ENCODE peak calls at places on chromosomes 4 and X, in five cellular contexts. S is K562, F is GM12892, W is GM12878, G is HepG2. M is an unnamed sample.

GRCh38 chr4:81580346-81581013 is 108.8 kb upstream of the RASGEF1B start:
- DNase-seq in S (no peak), F (no peak), W (no peak), G (no peak), M (no peak)

GRCh38 chr4:108694423-108694822 is 44.0 kb downstream of the OSTC start:
- DNase-seq in S (no peak), F (no peak), W (no peak), G (no peak), M (no peak)

GRCh38 chrX:68196939-68197791 is 236.1 kb downstream of the OPHN1 start:
- DNase-seq in S (peak; percentile 53), F (peak; percentile 13), W (no peak), G (peak; percentile 31), M (no peak)

GRCh38 chr4:66489783-66490452 is 819.6 kb upstream of the EPHA5 start:
- DNase-seq in S (no peak), F (no peak), W (no peak), G (no peak), M (no peak)

GRCh38 chr4:151195801-151196200 is 81.2 kb upstream of the PRSS48 start:
- DNase-seq in S (no peak), F (no peak), W (no peak), G (no peak), M (no peak)

GRCh38 chrX:41522071-41522470 is 74.9 kb downstream of the NYX start:
- DNase-seq in S (no peak), F (no peak), W (no peak), G (no peak), M (no peak)

GRCh38 chrX:119247702-119248101 is 11.6 kb downstream of the PGRMC1 start:
- DNase-seq in S (no peak), F (no peak), W (no peak), G (no peak), M (no peak)

GRCh38 chrX:74911494-74911893 is 13.8 kb downstream of the NEXMIF start:
- DNase-seq in S (no peak), F (no peak), W (no peak), G (no peak), M (no peak)

GRCh38 chrX:135505356-135505755 is 15.1 kb upstream of the INTS6L start:
- DNase-seq in S (no peak), F (no peak), W (no peak), G (no peak), M (no peak)

GRCh38 chrX:24148118-24148517 is 1.4 kb upstream of the ZFX start:
- DNase-seq in S (no peak), F (no peak), W (no peak), G (no peak), M (no peak)

GRCh38 chr4:76579596-76580375 is 144.8 kb downstream of the SHROOM3 start:
- DNase-seq in S (no peak), F (no peak), W (no peak), G (no peak), M (no peak)

GRCh38 chr4:157265281-157265680 is 44.8 kb downstream of the GRIA2 start:
- DNase-seq in S (no peak), F (no peak), W (no peak), G (no peak), M (no peak)

GRCh38 chr4:1976416-1977352 is 32.1 kb downstream of the NELFA start:
- DNase-seq in S (no peak), F (no peak), W (no peak), G (no peak), M (no peak)

GRCh38 chrX:43969504-43970501 is 3.4 kb downstream of the NDP start:
- DNase-seq in S (no peak), F (no peak), W (no peak), G (no peak), M (no peak)

GRCh38 chrX:38192007-38192625 is 28.6 kb downstream of the SRPX start:
- DNase-seq in S (peak; percentile 9), F (no peak), W (no peak), G (no peak), M (no peak)

GRCh38 chr4:147015531-147015930 is 69.9 kb upstream of the TTC29 start:
- DNase-seq in S (no peak), F (no peak), W (no peak), G (no peak), M (no peak)

DNA sequence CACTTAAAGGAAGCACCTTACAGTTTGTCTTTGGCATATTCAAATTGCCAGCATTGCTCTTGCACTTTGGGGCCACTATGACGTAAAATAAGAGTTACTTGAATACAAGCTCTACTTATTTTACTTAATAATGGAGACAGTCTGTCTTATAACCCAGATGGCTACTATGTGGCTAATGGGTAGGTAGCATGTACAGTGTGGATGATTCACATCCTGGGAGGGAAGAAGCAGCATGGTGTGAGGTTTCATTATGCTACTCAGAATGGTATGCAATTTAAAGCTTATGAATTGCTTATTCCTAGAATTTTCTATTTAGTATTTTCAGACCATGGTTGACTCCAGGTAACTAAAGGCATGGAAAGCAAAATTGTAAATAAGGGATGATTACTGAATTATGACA is 761.8 kb upstream of the ATOH1 start:
- DNase-seq in S (no peak), F (no peak), W (no peak), G (no peak), M (no peak)
- TF ChIP-seq POLR2A in S (no peak), F (no peak), W (no peak), G (no peak), M (no peak)

GRCh38 chrX:150085881-150086280 is 147.6 kb upstream of the EOLA2 start:
- DNase-seq in S (no peak), F (no peak), W (no peak), G (no peak), M (no peak)
- TF ChIP-seq TAF1 in S (no peak), F (no peak), W (no peak), G (no peak), M (no peak)

GRCh38 chr4:6909113-6909969 is at the start of gene TBC1D14:
- DNase-seq in S (peak; percentile 95), F (peak; percentile 93), W (no peak), G (peak; percentile 74), M (peak; percentile 95)
- TF ChIP-seq POLR2A in S (peak; percentile 78), F (peak; percentile 71), W (peak; percentile 82), G (no peak), M (no peak)

DNA sequence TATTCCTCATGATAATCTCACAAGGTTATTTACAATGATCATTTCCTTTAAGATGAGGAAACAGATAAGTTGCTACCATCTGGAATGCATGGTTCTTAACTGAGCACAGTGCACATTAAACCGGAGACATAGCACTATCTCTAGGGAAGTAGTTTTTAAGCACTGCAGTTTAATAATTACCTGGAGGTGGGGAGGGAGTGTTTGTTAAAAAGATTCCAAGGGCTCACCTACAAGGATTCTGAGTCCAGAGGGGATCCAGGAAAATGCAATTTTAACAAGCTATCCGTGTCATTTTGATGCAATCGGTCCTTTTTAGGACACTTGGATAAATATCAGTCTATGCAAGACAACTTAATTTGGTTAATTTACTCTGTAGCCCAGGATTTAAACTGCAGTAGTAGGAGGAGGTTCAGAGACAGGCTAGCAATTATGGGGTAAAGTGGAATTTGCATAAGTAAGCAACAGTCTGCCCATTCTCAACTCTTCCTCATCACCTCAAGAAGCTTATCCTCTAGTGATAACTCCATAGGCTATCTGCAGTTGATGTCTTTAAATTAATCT is 2.8 kb upstream of the PDLIM5 start:
- DNase-seq in S (no peak), F (no peak), W (no peak), G (no peak), M (no peak)
- TF ChIP-seq TAF1 in S (no peak), F (no peak), W (no peak), G (no peak), M (no peak)

GRCh38 chr4:154528866-154529265 is 21.3 kb downstream of the PLRG1 start:
- DNase-seq in S (no peak), F (no peak), W (no peak), G (no peak), M (no peak)

GRCh38 chr4:154529737-154530136 is 20.5 kb downstream of the PLRG1 start:
- DNase-seq in S (no peak), F (no peak), W (no peak), G (no peak), M (no peak)

GRCh38 chr4:154534296-154534695 is 15.9 kb downstream of the PLRG1 start:
- DNase-seq in S (no peak), F (no peak), W (no peak), G (no peak), M (no peak)
- TF ChIP-seq POLR2A in S (no peak), F (no peak), W (no peak), G (no peak), M (no peak)

GRCh38 chr4:100949350-100949935 is 397.9 kb downstream of the PPP3CA start:
- DNase-seq in S (no peak), F (no peak), W (no peak), G (no peak), M (no peak)
- TF ChIP-seq TAF1 in S (no peak), F (no peak), W (no peak), G (no peak), M (no peak)

DNA sequence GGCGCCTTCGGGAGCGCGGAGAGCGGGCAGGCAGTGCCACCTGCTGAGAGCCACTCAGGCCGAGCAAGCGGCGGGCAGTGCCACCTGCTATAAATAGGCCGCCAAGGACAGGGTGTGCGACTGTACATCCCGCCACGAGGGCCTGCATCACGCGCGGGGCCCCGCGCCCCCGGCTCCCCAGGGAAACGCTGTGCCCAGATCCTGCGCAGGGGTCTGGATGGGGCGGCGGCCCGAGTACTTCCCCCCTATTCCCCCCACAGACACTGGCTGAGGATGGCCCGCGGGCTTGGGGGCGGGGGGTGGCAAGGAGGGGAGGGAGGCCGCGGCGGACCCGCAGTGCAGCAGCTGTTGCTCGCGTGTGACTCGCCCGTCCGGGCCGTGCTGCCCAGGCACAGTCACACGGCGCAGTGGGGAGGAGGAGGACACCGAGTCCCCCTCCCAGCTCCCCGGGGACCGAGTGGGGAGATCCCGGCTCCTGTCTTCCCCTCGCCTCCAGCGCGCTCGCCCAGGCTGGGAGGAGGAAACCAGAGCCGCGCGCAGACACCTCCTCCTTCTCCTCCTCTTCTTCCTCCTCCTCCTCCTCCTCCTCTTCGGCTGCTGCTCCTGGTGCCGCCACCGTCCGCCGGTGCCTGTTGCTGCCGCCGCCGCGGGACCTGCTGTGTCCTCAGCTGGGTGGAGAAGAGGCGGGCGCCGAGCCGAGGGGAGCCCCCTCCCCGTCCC is at the start of gene TBC1D1:
- DNase-seq in S (no peak), F (peak; percentile 43), W (no peak), G (no peak), M (peak; percentile 48)
- TF ChIP-seq POLR2A in S (no peak), F (peak; percentile 10), W (peak; percentile 68), G (no peak), M (no peak)

DNA sequence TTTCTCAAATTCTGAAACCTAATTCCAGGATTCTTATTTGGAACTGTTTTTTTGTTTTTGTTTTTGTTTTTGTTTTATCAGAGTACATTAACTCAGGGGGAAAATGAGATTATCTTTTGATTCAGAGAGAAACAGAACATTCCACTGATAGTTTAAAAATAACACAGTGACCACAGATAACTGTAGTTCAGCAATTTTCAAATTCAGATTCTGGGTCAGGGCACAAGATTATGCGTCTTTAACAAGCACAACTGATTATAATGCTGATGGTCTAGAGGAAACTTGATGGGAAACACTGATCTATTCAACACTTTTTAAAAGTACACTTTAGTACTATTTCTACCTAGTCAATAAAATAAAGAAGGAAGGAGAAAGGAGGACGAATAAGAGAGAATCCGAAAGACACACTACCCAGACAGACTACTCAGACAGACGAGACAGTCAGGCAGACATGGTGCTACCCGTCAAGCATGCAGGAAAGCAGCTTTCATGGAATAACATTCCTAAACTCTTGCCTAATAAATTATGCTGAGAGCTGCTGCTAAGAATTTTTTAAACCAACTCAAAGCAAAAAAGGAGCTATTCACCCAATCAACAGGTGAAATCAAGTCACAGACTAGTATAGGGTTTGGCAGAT is 59.0 kb downstream of the APBB2 start:
- DNase-seq in S (no peak), F (no peak), W (no peak), G (no peak), M (no peak)
- TF ChIP-seq TAF1 in S (no peak), F (no peak), W (no peak), G (no peak), M (no peak)

GRCh38 chr4:145351922-145352321 is 129.7 kb upstream of the SMAD1 start:
- DNase-seq in S (no peak), F (no peak), W (no peak), G (no peak), M (no peak)
- TF ChIP-seq POLR2A in S (no peak), F (no peak), W (no peak), G (no peak), M (no peak)

M was measured in GM12891.